ENCODE peak calls at places on chromosome 3, in six cellular contexts. A, T, I, Y, G and X are unnamed samples.

GRCh38 chr3:140416686-140417085 is 261.2 kb upstream of the TRIM42 start:
- DNase-seq in G (no peak), I (no peak), A (peak; percentile 97), T (no peak), Y (no peak), X (no peak)

GRCh38 chr3:3127432-3128010 is 781 bp downstream of the TRNT1 start:
- DNase-seq in A (no peak), Y (no peak), T (no peak), I (no peak), G (peak; percentile 11), X (no peak)

GRCh38 chr3:46981932-46982471 is 2.5 kb downstream of the NBEAL2 start:
- DNase-seq in Y (peak; percentile 85), G (no peak), I (no peak), T (peak; percentile 60), A (no peak), X (peak; percentile 56)

GRCh38 chr3:11671648-11672100 is 28.0 kb upstream of the VGLL4 start:
- DNase-seq in I (no peak), T (peak; percentile 39), A (no peak), G (no peak), Y (no peak), X (no peak)

GRCh38 chr3:123624302-123624701 is 39.4 kb upstream of the HACD2 start:
- DNase-seq in A (no peak), I (no peak), G (no peak), T (no peak), Y (no peak), X (no peak)

GRCh38 chr3:116426036-116426435 is 19.3 kb downstream of the LSAMP start:
- DNase-seq in Y (no peak), G (no peak), A (no peak), T (no peak), I (no peak), X (no peak)

GRCh38 chr3:165254812-165255211 is 58.6 kb upstream of the SLITRK3 start:
- DNase-seq in T (no peak), Y (no peak), G (no peak), A (peak; percentile 41), I (peak; percentile 51), X (no peak)

GRCh38 chr3:160446522-160447056 is 3.0 kb downstream of the TRIM59 start:
- DNase-seq in A (no peak), I (no peak), G (no peak), T (no peak), Y (no peak), X (no peak)

GRCh38 chr3:18346097-18346496 is 79.0 kb downstream of the SATB1 start:
- DNase-seq in T (no peak), A (no peak), I (no peak), Y (no peak), G (no peak), X (no peak)

GRCh38 chr3:54243262-54243931 is 121.0 kb downstream of the CACNA2D3 start:
- DNase-seq in I (peak; percentile 57), Y (no peak), G (no peak), T (no peak), A (peak; percentile 54), X (no peak)

GRCh38 chr3:113531826-113532697 is at the start of gene SIDT1:
- DNase-seq in I (peak; percentile 36), A (peak; percentile 82), G (peak; percentile 64), Y (no peak), T (peak; percentile 32), X (no peak)

GRCh38 chr3:37952564-37952963 is 38.0 kb upstream of the VILL start:
- DNase-seq in A (no peak), T (no peak), I (no peak), Y (no peak), G (no peak), X (no peak)

GRCh38 chr3:134211797-134212196 is 38.9 kb downstream of the RYK start:
- DNase-seq in I (peak; percentile 18), G (no peak), Y (peak; percentile 66), A (peak; percentile 57), T (no peak), X (peak; percentile 24)

GRCh38 chr3:116930786-116931185 is 221.2 kb downstream of the TUSC7 start:
- DNase-seq in A (no peak), Y (peak; percentile 76), G (no peak), I (no peak), T (no peak), X (no peak)

GRCh38 chr3:58000713-58001467 is 7.3 kb upstream of the FLNB start:
- DNase-seq in T (no peak), G (no peak), A (no peak), Y (no peak), I (no peak), X (no peak)

GRCh38 chr3:98735761-98736269 is 27.3 kb upstream of the ST3GAL6 start:
- DNase-seq in G (no peak), I (no peak), Y (no peak), T (no peak), A (no peak), X (no peak)

GRCh38 chr3:98021821-98022220 is 13.3 kb downstream of the GABRR3 start:
- DNase-seq in T (no peak), G (no peak), I (no peak), A (peak; percentile 52), Y (no peak), X (no peak)

GRCh38 chr3:46960081-46960701 is 16.4 kb downstream of the CCDC12 start:
- DNase-seq in G (no peak), A (no peak), Y (peak; percentile 88), T (peak; percentile 22), I (no peak), X (peak; percentile 59)

GRCh38 chr3:89043406-89043947 is 63.9 kb upstream of the EPHA3 start:
- DNase-seq in G (no peak), Y (no peak), A (peak; percentile 79), I (no peak), T (no peak), X (no peak)

GRCh38 chr3:40847571-40847992 is 322.8 kb downstream of the ZNF621 start:
- DNase-seq in Y (peak; percentile 97), I (no peak), A (no peak), T (no peak), G (no peak), X (peak; percentile 21)

GRCh38 chr3:152192050-152192449 is 76.7 kb upstream of the MBNL1 start:
- DNase-seq in T (no peak), G (no peak), Y (no peak), A (no peak), I (no peak), X (no peak)

GRCh38 chr3:41836360-41837134 is 125.4 kb downstream of the ULK4 start:
- DNase-seq in I (no peak), Y (no peak), T (no peak), G (no peak), A (no peak), X (no peak)

GRCh38 chr3:34275811-34276210 is 477.4 kb downstream of the PDCD6IP start:
- DNase-seq in I (no peak), Y (no peak), G (no peak), T (no peak), A (no peak), X (no peak)

GRCh38 chr3:39255503-39256325 is 24.1 kb downstream of the CX3CR1 start:
- DNase-seq in Y (no peak), G (no peak), I (no peak), T (no peak), A (no peak), X (peak; percentile 42)

GRCh38 chr3:72536206-72536887 is 311.9 kb downstream of the SHQ1 start:
- DNase-seq in G (no peak), I (no peak), A (no peak), Y (no peak), T (no peak), X (no peak)

GRCh38 chr3:194269610-194270145 is 81.5 kb downstream of the CPN2 start:
- DNase-seq in Y (peak; percentile 80), G (no peak), T (peak; percentile 92), A (no peak), I (no peak), X (peak; percentile 94)

GRCh38 chr3:195114026-195114425 is 156.9 kb downstream of the XXYLT1 start:
- DNase-seq in A (peak; percentile 21), Y (no peak), I (no peak), T (no peak), G (no peak), X (no peak)

GRCh38 chr3:53242155-53242554 is 13.7 kb downstream of the TKT start:
- DNase-seq in Y (no peak), I (no peak), A (no peak), G (no peak), T (peak; percentile 59), X (peak; percentile 63)

GRCh38 chr3:139302084-139302800 is 41.6 kb upstream of the MRPS22 start:
- DNase-seq in A (no peak), I (no peak), T (peak; percentile 53), Y (peak; percentile 98), G (no peak), X (peak; percentile 39)

GRCh38 chr3:4656059-4656458 is 162.9 kb downstream of the ITPR1 start:
- DNase-seq in A (peak; percentile 55), Y (peak; percentile 92), G (no peak), T (peak; percentile 60), I (peak; percentile 12), X (peak; percentile 69)

GRCh38 chr3:49883992-49884391 is 14.3 kb upstream of the CAMKV start:
- DNase-seq in G (no peak), T (no peak), A (no peak), Y (no peak), I (no peak), X (no peak)